ENCODE peak calls at places on chromosomes 2 and 18, in four cellular contexts. L is EL, N is right lobe of liver, Z is non-pigmented ciliary epithelial cell. U is an unnamed sample.
A peak's percentile ranks its signal among the peaks of the same experiment; 100 is the strongest.

GRCh38 chr2:26000561-26001211 is 18.4 kb upstream of the KIF3C start:
- DNase-seq in L (no peak), N (no peak), Z (no peak), U (no peak)

GRCh38 chr18:57807336-57808117 is 4.4 kb upstream of the ATP8B1 start:
- DNase-seq in N (no peak), L (peak; percentile 76), Z (no peak), U (no peak)

GRCh38 chr18:43543236-43543635 is 265.9 kb upstream of the SYT4 start:
- DNase-seq in L (no peak), N (no peak), Z (no peak), U (no peak)

GRCh38 chr2:15311201-15311882 is 249.8 kb downstream of the NBAS start:
- DNase-seq in Z (no peak), L (no peak), N (no peak), U (no peak)

GRCh38 chr2:42979870-42980763 is 187.7 kb upstream of the HAAO start:
- DNase-seq in Z (no peak), L (no peak), N (peak; percentile 65), U (no peak)

GRCh38 chr2:241268306-241268705 is 47.2 kb downstream of the HDLBP start:
- DNase-seq in N (no peak), Z (no peak), L (no peak), U (no peak)

GRCh38 chr2:144325086-144325485 is 194.8 kb downstream of the ZEB2 start:
- DNase-seq in N (no peak), L (no peak), Z (peak; percentile 40), U (no peak)

GRCh38 chr2:237574894-237575868 is 8.8 kb downstream of the PRLH start:
- DNase-seq in L (no peak), N (no peak), Z (no peak), U (peak; percentile 75)

GRCh38 chr2:95301876-95302641 is 4.9 kb downstream of the KCNIP3 start:
- DNase-seq in N (no peak), L (no peak), Z (no peak), U (peak; percentile 59)

GRCh38 chr2:134669731-134670669 is 48.8 kb downstream of the TMEM163 start:
- DNase-seq in Z (no peak), N (no peak), L (no peak), U (no peak)

GRCh38 chr2:121837596-121837995 is 82.1 kb downstream of the TSN start:
- DNase-seq in N (no peak), L (no peak), Z (no peak), U (no peak)

GRCh38 chr2:216554755-216555154 is 56.1 kb downstream of the RPL37A start:
- DNase-seq in L (no peak), N (no peak), Z (no peak), U (peak; percentile 47)

GRCh38 chr2:27400348-27401135 is 8.8 kb downstream of the PPM1G start:
- DNase-seq in N (no peak), L (peak; percentile 22), Z (no peak), U (no peak)

GRCh38 chr2:90207454-90208058 is 1516.1 kb downstream of the RPIA start:
- DNase-seq in L (no peak), N (no peak), Z (no peak), U (no peak)

GRCh38 chr2:174546519-174547506 is 50.8 kb downstream of the WIPF1 start:
- DNase-seq in L (peak; percentile 53), Z (peak; percentile 2), N (no peak), U (no peak)

GRCh38 chr2:238686223-238686622 is 161.7 kb upstream of the TWIST2 start:
- DNase-seq in N (no peak), Z (no peak), L (no peak), U (no peak)

U was measured in posterior cingulate gyrus.